ENCODE peak calls at places on chromosomes 16 and 17, in ten cellular contexts. L is psoas muscle; O is suprapubic skin; H is fibroblast of lung; X is body of pancreas; Y is tibial artery; Q is HCT116; W is CD8-positive, alpha-beta T cell; A is hepatocyte; I is heart left ventricle. T is an unnamed sample. For H3K36me3, the result is how much of the 10 kb centered on the place peaks cover.

GRCh38 chr17:6361733-6362132 is 73.2 kb downstream of the AIPL1 start:
- DNase-seq in L (no peak), O (no peak), H (no peak), X (no peak), Y (no peak), Q (peak), W (no peak), A (no peak), I (no peak), T (no peak)

GRCh38 chr17:34275881-34276280 is 5.9 kb downstream of the CCL7 start:
- DNase-seq in L (no peak), O (no peak), H (peak), X (no peak), Y (no peak), Q (no peak), W (no peak), A (peak), I (no peak), T (no peak)

GRCh38 chr17:27579304-27579703 is 51.7 kb upstream of the LGALS9 start:
- DNase-seq in L (no peak), O (no peak), H (no peak), X (no peak), Y (no peak), Q (no peak), W (no peak), A (no peak), I (no peak), T (no peak)

GRCh38 chr16:46577988-46578579 is 43.1 kb downstream of the SHCBP1 start:
- DNase-seq in L (no peak), O (no peak), H (no peak), X (no peak), Y (no peak), Q (no peak), W (no peak), A (no peak), I (no peak), T (no peak)

GRCh38 chr17:1498869-1499268 is 6.4 kb upstream of the MYO1C start:
- DNase-seq in L (no peak), O (no peak), H (peak), X (no peak), Y (no peak), Q (no peak), W (no peak), A (no peak), I (no peak), T (no peak)

GRCh38 chr17:17779015-17779611 is 57.7 kb downstream of the SREBF1 start:
- DNase-seq in L (peak), O (no peak), H (no peak), X (no peak), Y (no peak), Q (no peak), W (no peak), A (no peak), I (peak), T (no peak)

GRCh38 chr17:63399856-63400255 is 46.2 kb downstream of the CYB561 start:
- DNase-seq in L (peak), O (peak), H (peak), X (peak), Y (peak), Q (no peak), W (no peak), A (peak), I (peak), T (peak)

GRCh38 chr16:19912445-19913305 is 28.0 kb upstream of the GPRC5B start:
- DNase-seq in L (no peak), O (no peak), H (peak), X (no peak), Y (no peak), Q (peak), W (no peak), A (no peak), I (no peak), T (no peak)

GRCh38 chr17:82670661-82671060 is 22.4 kb upstream of the WDR45B start:
- DNase-seq in L (no peak), O (peak), H (no peak), X (no peak), Y (no peak), Q (no peak), W (no peak), A (no peak), I (no peak), T (no peak)

GRCh38 chr16:49658491-49658890 is 197.4 kb downstream of the ZNF423 start:
- DNase-seq in L (peak), O (no peak), H (no peak), X (no peak), Y (no peak), Q (no peak), W (no peak), A (no peak), I (no peak), T (peak)

GRCh38 chr17:74437702-74438101 is 5.8 kb downstream of the GPRC5C start:
- DNase-seq in L (no peak), O (no peak), H (no peak), X (no peak), Y (no peak), Q (peak), W (no peak), A (no peak), I (no peak), T (no peak)

GRCh38 chr16:1550696-1551095 is 17.2 kb downstream of the TMEM204 start:
- DNase-seq in L (no peak), O (no peak), H (no peak), X (no peak), Y (no peak), Q (no peak), W (no peak), A (no peak), I (no peak), T (no peak)

GRCh38 chr16:71911121-71911520 is 15.8 kb downstream of the IST1 start:
- DNase-seq in L (no peak), O (no peak), H (no peak), X (no peak), Y (no peak), Q (no peak), W (no peak), A (no peak), I (no peak), T (no peak)

GRCh38 chr17:50737118-50737698 is 17.8 kb downstream of the LUC7L3 start:
- DNase-seq in L (no peak), O (no peak), H (no peak), X (no peak), Y (no peak), Q (no peak), W (no peak), A (no peak), I (no peak), T (no peak)

GRCh38 chr16:30028438-30029093 is 2.5 kb downstream of the TLCD3B start:
- DNase-seq in L (no peak), O (no peak), H (no peak), X (no peak), Y (no peak), Q (no peak), W (peak), A (peak), I (no peak), T (no peak)

GRCh38 chr17:46089389-46089965 is 90.4 kb downstream of the STH start:
- DNase-seq in L (no peak), O (no peak), H (no peak), X (no peak), Y (no peak), Q (no peak), W (no peak), A (no peak), I (no peak), T (no peak)

GRCh38 chr17:72387487-72387886 is 266.7 kb downstream of the SOX9 start:
- DNase-seq in L (no peak), O (no peak), H (peak), X (no peak), Y (no peak), Q (peak), W (no peak), A (peak), I (no peak), T (no peak)

GRCh38 chr17:9928601-9929341 is 23.7 kb upstream of the RCVRN start:
- DNase-seq in L (no peak), O (no peak), H (peak), X (no peak), Y (no peak), Q (peak), W (no peak), A (peak), I (no peak), T (no peak)

GRCh38 chr16:16025214-16025968 is 76.0 kb downstream of the ABCC1 start:
- DNase-seq in L (no peak), O (no peak), H (peak), X (no peak), Y (peak), Q (no peak), W (peak), A (no peak), I (no peak), T (no peak)

GRCh38 chr16:81175325-81175891 is 63.1 kb upstream of the BCO1 start:
- DNase-seq in L (no peak), O (no peak), H (peak), X (no peak), Y (no peak), Q (no peak), W (no peak), A (no peak), I (no peak), T (no peak)

GRCh38 chr17:1275962-1276736 is 3.3 kb upstream of the TRARG1 start:
- DNase-seq in L (peak), O (peak), H (no peak), X (peak), Y (peak), Q (peak), W (peak), A (peak), I (peak), T (peak)

GRCh38 chr17:64538508-64539120 is 31.8 kb downstream of the CEP95 start:
- DNase-seq in L (no peak), O (no peak), H (no peak), X (no peak), Y (no peak), Q (no peak), W (no peak), A (no peak), I (no peak), T (no peak)

GRCh38 chr17:3549610-3550162 is 7.9 kb downstream of the TRPV3 start:
- DNase-seq in L (no peak), O (no peak), H (no peak), X (no peak), Y (no peak), Q (no peak), W (no peak), A (no peak), I (no peak), T (no peak)

GRCh38 chr17:27282054-27282501 is 11.8 kb upstream of the WSB1 start:
- DNase-seq in L (no peak), O (no peak), H (peak), X (no peak), Y (peak), Q (no peak), W (no peak), A (no peak), I (no peak), T (no peak)

GRCh38 chr17:35079547-35079946 is 16.0 kb upstream of the RFFL start:
- DNase-seq in L (no peak), O (no peak), H (no peak), X (no peak), Y (no peak), Q (no peak), W (no peak), A (peak), I (no peak), T (no peak)

GRCh38 chr17:51371732-51372151 is 111.4 kb downstream of the UTP18 start:
- DNase-seq in L (no peak), O (no peak), H (peak), X (peak), Y (peak), Q (peak), W (peak), A (peak), I (no peak), T (no peak)

GRCh38 chr17:68591583-68591982 is 9.6 kb downstream of the FAM20A start:
- DNase-seq in L (peak), O (no peak), H (no peak), X (peak), Y (no peak), Q (no peak), W (no peak), A (no peak), I (peak), T (peak)

GRCh38 chr16:19085679-19086200 is 18.3 kb downstream of the COQ7 start:
- DNase-seq in L (no peak), O (no peak), H (peak), X (peak), Y (no peak), Q (no peak), W (no peak), A (peak), I (no peak), T (no peak)

GRCh38 chr17:73983623-73984410 is 219.7 kb upstream of the RPL38 start:
- DNase-seq in L (no peak), O (no peak), H (no peak), X (no peak), Y (peak), Q (no peak), W (no peak), A (no peak), I (no peak), T (no peak)

GRCh38 chr16:278863-279366 is 1.5 kb upstream of the ARHGDIG start:
- DNase-seq in L (no peak), O (no peak), H (peak), X (peak), Y (no peak), Q (no peak), W (peak), A (no peak), I (no peak), T (no peak)

GRCh38 chr17:36703860-36704266 is 102.5 kb downstream of the MRM1 start:
- DNase-seq in L (peak), O (no peak), H (peak), X (peak), Y (no peak), Q (no peak), W (peak), A (peak), I (peak), T (peak)

DNA sequence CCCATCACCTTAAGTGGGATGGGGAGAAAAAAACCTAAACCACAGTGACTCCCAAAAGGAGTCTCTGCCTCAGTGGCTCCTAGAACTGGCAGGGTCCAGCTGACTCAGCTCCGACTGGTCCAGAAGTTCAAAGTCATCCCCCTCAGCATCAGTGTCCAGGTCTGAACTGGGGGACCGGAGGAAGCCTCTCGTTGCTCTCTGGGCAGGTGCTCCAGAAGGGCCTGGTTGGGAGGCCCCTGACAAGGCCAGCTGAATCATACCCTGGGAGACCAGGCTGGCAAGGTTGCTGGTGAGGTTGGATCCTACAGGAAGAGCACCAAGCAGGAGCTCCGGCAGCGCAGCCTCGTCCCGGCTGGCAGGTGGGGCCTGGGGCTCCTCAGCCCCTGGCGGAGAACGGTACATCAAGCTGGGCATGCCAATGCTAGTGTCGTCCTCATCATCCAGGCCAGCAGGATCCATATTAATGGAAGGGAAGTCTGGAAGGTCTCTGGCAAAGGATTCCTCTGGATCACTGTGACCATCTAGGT is 4.3 kb upstream of the PSMC3IP start:
- DNase-seq in L (no peak), O (no peak), H (no peak), X (no peak), Y (no peak), Q (no peak), W (no peak), A (no peak), I (no peak), T (no peak)
- H3K36me3 ChIP-seq in L (under half), O (half or more), H (under half), X (under half), Y (half or more), Q (under half), W (half or more), A (under half), I (half or more), T (half or more)

GRCh38 chr16:76669288-76669687 is 392.1 kb downstream of the CNTNAP4 start:
- DNase-seq in L (no peak), O (no peak), H (no peak), X (no peak), Y (no peak), Q (no peak), W (no peak), A (no peak), I (no peak), T (no peak)

GRCh38 chr16:76661691-76662090 is 384.5 kb downstream of the CNTNAP4 start:
- DNase-seq in L (no peak), O (no peak), H (no peak), X (no peak), Y (no peak), Q (no peak), W (no peak), A (no peak), I (no peak), T (no peak)

GRCh38 chr16:76668207-76668725 is 391.1 kb downstream of the CNTNAP4 start:
- DNase-seq in L (no peak), O (no peak), H (no peak), X (no peak), Y (no peak), Q (no peak), W (no peak), A (peak), I (no peak), T (no peak)

GRCh38 chr16:76670125-76670857 is 393.1 kb downstream of the CNTNAP4 start:
- DNase-seq in L (no peak), O (no peak), H (no peak), X (no peak), Y (no peak), Q (no peak), W (no peak), A (no peak), I (no peak), T (no peak)

GRCh38 chr16:76665571-76666275 is 388.5 kb downstream of the CNTNAP4 start:
- DNase-seq in L (no peak), O (no peak), H (no peak), X (no peak), Y (no peak), Q (no peak), W (no peak), A (no peak), I (no peak), T (no peak)
- TF ChIP-seq CTCF in L (no peak), O (no peak), H (peak), X (no peak), Y (no peak), Q (no peak), W (no peak), A (peak), I (no peak), T (peak)

GRCh38 chr17:76775021-76775420 is 37.1 kb downstream of the MFSD11 start:
- DNase-seq in L (no peak), O (no peak), H (no peak), X (no peak), Y (no peak), Q (no peak), W (no peak), A (no peak), I (no peak), T (no peak)

DNA sequence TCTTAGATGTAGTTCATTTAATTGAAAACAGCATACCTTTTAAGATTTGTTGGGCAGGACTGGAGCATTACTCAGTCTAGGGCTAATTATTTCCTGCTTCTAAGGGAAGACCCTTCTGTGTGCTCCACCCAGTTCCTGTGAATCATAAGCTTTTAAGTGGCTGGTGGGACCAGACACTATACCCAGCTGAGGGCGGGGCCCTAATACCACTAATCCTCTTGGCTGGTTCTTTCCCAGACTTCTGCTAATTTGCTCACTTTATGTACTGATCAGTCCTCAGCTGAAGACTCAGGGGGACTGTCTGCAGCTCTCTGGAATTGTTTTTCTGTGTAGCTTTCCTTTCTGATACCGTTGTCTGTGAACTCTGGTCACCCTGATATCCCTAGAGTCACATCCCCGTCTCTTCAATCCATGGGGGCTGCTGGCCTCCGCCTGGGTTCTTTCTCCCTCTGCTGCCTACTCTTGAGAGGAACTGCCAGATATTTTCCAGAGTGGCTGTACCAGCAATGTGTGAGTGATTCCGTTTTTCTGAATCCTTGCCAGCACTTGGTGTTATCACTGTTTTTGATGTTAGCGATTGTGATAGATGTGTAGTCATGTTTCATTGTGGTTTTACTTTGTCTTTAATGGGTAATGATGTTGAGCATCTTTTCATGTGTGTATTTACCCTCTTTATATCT is 35.1 kb downstream of the MFSD11 start:
- DNase-seq in L (no peak), O (no peak), H (peak), X (no peak), Y (no peak), Q (peak), W (peak), A (peak), I (no peak), T (no peak)
- H3K36me3 ChIP-seq in L (under half), O (half or more), H (under half), X (under half), Y (half or more), Q (under half), W (under half), A (under half), I (half or more), T (half or more)

GRCh38 chr17:16027708-16028584 is 28.3 kb downstream of the TTC19 start:
- DNase-seq in L (no peak), O (no peak), H (peak), X (peak), Y (no peak), Q (peak), W (no peak), A (peak), I (no peak), T (no peak)
- TF ChIP-seq CTCF in L (no peak), O (no peak), H (no peak), X (no peak), Y (no peak), Q (no peak), W (no peak), A (no peak), I (no peak), T (no peak)

DNA sequence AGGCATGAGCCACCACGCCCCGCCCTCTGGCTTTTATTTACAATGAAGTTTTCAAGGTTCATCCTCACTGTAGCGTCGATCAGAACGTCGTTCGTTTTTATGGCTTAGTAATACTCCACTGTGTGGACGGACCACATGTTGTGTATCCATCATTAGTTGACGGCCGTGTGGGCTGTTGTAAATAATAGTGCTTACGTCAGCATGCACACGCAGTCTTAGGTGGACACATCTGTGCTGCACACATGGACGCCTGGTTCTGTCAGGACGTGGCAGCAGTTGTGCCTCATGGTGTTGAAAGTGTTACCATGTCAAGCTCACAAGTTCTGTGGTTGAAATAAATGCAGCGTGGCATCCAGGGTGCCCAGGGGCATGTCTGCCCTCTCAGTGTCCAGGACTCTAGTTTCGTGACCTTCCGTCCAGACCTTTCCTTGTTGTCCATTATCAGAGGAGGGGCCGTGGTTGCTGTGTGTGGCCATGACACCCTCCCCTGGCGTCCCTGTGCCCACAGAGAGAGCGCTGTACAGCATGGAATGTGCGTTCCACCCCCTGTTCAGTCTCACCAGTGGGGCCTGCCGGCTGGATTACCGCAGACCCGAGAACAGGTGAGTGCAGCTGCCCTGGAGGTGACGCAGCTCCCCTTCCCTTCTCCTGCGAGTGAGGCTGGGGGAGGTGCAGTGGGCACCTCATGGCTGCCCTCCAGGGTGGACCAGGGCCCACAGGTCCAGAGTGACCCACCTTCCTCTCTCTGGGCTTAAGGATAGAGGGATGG is 22.3 kb downstream of the TCF25 start:
- DNase-seq in L (no peak), O (no peak), H (no peak), X (no peak), Y (no peak), Q (no peak), W (no peak), A (peak), I (no peak), T (no peak)
- H3K36me3 ChIP-seq in L (under half), O (half or more), H (under half), X (under half), Y (half or more), Q (half or more), W (half or more), A (under half), I (half or more), T (half or more)

DNA sequence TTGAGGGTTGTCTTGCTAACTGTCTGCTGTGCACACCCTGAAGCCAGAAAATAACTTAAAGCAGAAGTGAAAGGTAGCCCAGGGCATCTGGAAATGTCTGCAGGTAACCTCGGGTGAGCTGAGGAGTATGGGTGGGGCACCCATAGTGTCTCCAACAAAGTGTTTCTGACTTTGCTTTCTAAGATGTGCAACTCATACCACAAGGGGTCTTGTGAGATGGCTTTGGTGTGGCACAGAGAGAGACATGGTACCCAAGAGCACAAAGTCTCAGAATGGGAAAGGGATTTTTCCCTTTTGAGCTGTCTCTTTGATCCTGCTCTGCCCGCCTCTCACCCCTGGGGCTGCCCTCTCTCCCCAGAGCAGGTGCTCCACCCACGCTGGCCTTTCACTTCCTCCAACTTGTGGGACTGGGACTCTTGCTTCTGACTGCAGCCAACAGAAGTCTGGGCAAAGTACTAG is 6.9 kb downstream of the CHD9 start:
- DNase-seq in L (no peak), O (no peak), H (no peak), X (no peak), Y (peak), Q (no peak), W (no peak), A (no peak), I (peak), T (peak)
- TF ChIP-seq CTCF in L (no peak), O (no peak), H (no peak), X (no peak), Y (no peak), Q (no peak), W (no peak), A (no peak), I (no peak), T (no peak)